ENCODE peak calls at places on chromosomes 11 and 22, in five cellular contexts. P is lower leg skin, Y is IMR-90, V is body of pancreas, W is Peyer's patch. T is an unnamed sample.

GRCh38 chr11:15938362-15938725 is 418.0 kb downstream of the SOX6 start:
- DNase-seq in P (no peak), W (no peak), Y (no peak), V (no peak), T (no peak)

GRCh38 chr22:37627545-37627944 is 11.9 kb upstream of the SH3BP1 start:
- DNase-seq in P (no peak), Y (no peak), V (no peak), W (peak; percentile 86), T (peak; percentile 60)

GRCh38 chr22:28629420-28630184 is 50.0 kb downstream of the TTC28 start:
- DNase-seq in V (no peak), P (no peak), W (no peak), Y (peak; percentile 24), T (no peak)

GRCh38 chr11:69442807-69443137 is 38.7 kb upstream of the LINC01488 start:
- DNase-seq in P (no peak), Y (peak; percentile 60), V (peak; percentile 44), W (no peak), T (no peak)

GRCh38 chr22:47597041-47597440 is 834.6 kb downstream of the TBC1D22A start:
- DNase-seq in W (no peak), Y (no peak), V (no peak), P (no peak), T (no peak)

GRCh38 chr11:57491371-57492061 is 24.0 kb downstream of the SLC43A1 start:
- DNase-seq in W (peak; percentile 62), V (no peak), P (no peak), Y (no peak), T (no peak)

GRCh38 chr11:24068197-24068596 is 428.7 kb upstream of the LUZP2 start:
- DNase-seq in Y (no peak), V (no peak), P (no peak), W (no peak), T (no peak)

GRCh38 chr22:19853879-19854777 is 546 bp downstream of the GNB1L start:
- DNase-seq in P (peak; percentile 25), W (no peak), V (peak; percentile 25), Y (no peak), T (peak; percentile 28)

GRCh38 chr11:11155962-11156815 is 196.9 kb downstream of the CSNK2A3 start:
- DNase-seq in Y (no peak), W (no peak), V (no peak), P (no peak), T (peak; percentile 49)

GRCh38 chr22:17638182-17638431 is 450 bp upstream of the BCL2L13 start:
- DNase-seq in Y (no peak), P (no peak), W (no peak), V (no peak), T (no peak)

GRCh38 chr11:31045335-31045734 is 324.2 kb downstream of the DCDC1 start:
- DNase-seq in P (no peak), Y (no peak), V (no peak), W (no peak), T (no peak)

DNA sequence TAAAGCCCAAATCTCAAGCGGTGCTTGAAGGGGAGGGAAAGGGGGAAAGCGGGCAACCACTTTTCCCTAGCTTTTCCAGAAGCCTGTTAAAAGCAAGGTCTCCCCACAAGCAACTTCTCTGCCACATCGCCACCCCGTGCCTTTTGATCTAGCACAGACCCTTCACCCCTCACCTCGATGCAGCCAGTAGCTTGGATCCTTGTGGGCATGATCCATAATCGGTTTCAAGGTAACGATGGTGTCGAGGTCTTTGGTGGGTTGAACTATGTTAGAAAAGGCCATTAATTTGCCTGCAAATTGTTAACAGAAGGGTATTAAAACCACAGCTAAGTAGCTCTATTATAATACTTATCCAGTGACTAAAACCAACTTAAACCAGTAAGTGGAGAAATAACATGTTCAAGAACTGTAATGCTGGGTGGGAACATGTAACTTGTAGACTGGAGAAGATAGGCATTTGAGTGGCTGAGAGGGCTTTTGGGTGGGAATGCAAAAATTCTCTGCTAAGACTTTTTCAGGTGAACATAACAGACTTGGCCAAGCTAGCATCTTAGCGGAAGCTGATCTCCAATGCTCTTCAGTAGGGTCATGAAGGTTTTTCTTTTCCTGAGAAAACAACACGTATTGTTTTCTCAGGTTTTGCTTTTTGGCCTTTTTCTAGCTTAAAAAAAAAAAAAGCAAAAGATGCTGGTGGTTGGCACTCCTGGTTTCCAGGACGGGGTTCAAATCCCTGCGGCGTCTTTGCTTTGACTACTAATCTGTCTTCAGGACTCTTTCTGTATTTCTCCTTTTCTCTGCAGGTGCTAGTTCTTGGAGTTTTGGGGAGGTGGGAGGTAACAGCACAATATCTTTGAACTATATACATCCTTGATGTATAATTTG is 6.8 kb downstream of the MALAT1 start:
- DNase-seq in P (no peak), Y (peak; percentile 52), W (no peak), V (peak; percentile 42), T (no peak)
- TF ChIP-seq POLR2A in P (no peak), Y (no peak), W (peak; percentile 34), V (peak; percentile 65), T (no peak)

DNA sequence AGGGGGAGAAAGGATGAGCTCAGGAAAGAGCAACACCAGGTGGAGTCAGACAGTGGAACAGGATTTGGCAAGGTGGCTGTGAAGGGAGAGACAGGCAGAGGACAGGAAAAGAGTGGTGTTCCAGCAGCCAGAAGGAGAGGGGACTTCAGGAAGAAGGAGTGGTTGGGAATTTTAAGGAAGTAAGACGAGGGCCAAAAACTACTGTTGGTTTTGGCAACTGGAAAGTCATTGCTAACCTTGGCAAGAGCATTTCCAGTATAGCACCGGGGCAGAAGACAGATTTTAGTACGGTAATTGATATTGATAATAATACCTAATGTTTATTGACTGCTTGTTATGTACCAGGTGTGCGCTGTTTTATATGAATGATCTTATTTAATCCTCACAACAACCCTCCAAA is 15.4 kb upstream of the DDX6 start:
- DNase-seq in Y (no peak), P (no peak), V (no peak), W (no peak), T (no peak)
- TF ChIP-seq CTCF in Y (no peak), P (no peak), V (no peak), W (no peak), T (no peak)

GRCh38 chr11:8707541-8708270 is 25.1 kb downstream of the RPL27A start:
- DNase-seq in P (peak; percentile 56), V (peak; percentile 96), W (no peak), Y (no peak), T (no peak)

GRCh38 chr11:8709777-8710176 is 27.2 kb downstream of the RPL27A start:
- DNase-seq in Y (no peak), P (no peak), V (no peak), W (no peak), T (no peak)

GRCh38 chr11:8711895-8712442 is 29.4 kb downstream of the RPL27A start:
- DNase-seq in P (no peak), W (no peak), V (no peak), Y (no peak), T (no peak)

GRCh38 chr11:8706673-8707432 is 24.3 kb downstream of the RPL27A start:
- DNase-seq in Y (no peak), V (no peak), P (no peak), W (no peak), T (no peak)

DNA sequence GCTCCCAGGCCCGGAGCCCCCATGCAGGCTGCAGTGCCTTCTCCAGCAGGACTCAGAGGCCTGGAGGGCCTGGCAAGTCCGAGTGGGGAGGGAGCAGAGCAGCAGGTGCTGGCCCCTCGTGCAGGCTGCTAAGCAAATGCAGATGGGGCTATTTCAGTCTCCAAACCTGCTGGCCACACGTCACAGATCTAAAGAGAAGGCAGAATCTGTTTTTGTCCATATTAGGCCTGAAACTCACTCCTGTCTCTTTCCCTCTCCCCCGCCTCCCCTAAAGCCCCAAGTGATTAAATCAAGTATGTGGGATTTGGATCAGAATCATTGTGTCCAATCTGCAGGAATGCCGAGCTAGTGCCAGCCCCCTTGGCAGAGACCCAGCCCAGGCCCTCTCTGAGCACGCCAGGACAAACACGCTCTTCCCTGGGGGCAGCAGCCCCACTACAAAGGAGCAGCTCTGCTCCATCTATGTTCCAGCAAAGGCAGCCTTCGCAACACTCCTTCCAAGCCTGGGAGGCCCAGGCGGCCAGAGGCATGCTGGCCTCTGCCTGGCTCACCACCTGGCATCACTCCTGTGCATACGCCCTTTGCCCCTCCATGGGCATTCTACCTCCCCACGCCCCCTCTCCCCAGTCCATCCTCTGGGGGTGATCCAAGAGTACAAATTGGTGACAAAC is 26.5 kb downstream of the RPL27A start:
- DNase-seq in P (peak; percentile 74), V (peak; percentile 76), Y (peak; percentile 95), W (peak; percentile 69), T (peak; percentile 75)
- TF ChIP-seq POLR2A in P (no peak), V (peak; percentile 8), Y (no peak), W (no peak), T (no peak)

GRCh38 chr11:72015511-72016061 is 16.9 kb downstream of the IL18BP start:
- DNase-seq in W (no peak), V (no peak), P (no peak), Y (peak; percentile 24), T (no peak)
- TF ChIP-seq CTCF in W (peak; percentile 9), V (no peak), P (no peak), Y (peak; percentile 32), T (no peak)

GRCh38 chr22:33005476-33005875 is 52.7 kb downstream of the SYN3 start:
- DNase-seq in V (no peak), P (no peak), W (no peak), Y (no peak), T (no peak)
- TF ChIP-seq POLR2A in V (no peak), P (no peak), W (no peak), Y (no peak), T (no peak)

DNA sequence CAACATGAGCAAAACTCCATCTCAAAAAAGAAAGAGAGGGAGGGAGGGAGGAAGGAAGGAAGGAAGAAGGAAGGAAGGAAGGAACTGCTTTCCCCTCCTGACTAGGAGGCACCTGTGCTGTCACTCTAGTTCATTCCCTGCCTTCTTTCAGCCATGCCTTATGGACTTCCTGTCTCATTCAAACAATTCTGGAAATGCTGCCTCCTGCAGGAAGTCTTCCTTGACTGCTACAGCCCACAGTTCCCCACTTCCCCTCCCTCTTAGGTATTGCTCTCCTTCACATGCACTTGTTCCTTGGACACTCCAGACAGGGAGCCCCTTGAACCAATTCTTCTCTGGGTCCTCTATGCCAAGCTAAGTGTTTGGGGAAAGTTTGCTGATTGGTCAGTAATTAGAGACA is 31.6 kb upstream of the WNT11 start:
- DNase-seq in W (no peak), V (no peak), P (no peak), Y (peak; percentile 13), T (no peak)
- TF ChIP-seq CTCF in W (no peak), V (no peak), P (no peak), Y (no peak), T (no peak)

GRCh38 chr11:834371-835316 is 1.9 kb downstream of the CD151 start:
- DNase-seq in W (peak; percentile 87), V (peak; percentile 97), Y (peak; percentile 69), P (no peak), T (peak; percentile 93)
- TF ChIP-seq POLR2A in W (peak; percentile 45), V (peak; percentile 95), Y (no peak), P (no peak), T (peak; percentile 64)

DNA sequence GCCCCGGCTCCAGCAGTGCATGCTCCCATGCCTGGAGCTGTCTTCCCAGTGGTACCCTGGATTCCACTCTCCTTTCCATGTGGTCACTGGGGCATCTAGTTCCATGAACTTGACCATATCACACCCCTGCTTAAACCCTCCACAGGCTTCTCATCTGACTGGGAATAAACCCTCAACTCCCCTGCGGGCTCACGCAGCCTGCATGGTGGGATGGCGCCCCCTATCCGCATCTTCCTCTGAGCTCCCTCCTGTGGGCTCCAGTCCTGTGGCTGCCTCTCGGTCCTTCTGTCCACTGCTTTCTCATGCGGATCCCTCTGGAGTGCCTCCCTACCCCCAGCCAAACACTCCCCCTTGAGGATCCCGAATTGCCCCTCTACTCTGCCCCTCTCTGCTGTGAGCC is 41.4 kb upstream of the TTLL12 start:
- DNase-seq in Y (peak; percentile 10), P (no peak), W (no peak), V (no peak), T (no peak)
- TF ChIP-seq CTCF in Y (peak; percentile 40), P (no peak), W (no peak), V (no peak), T (no peak)